ENCODE peak calls at places on chromosomes 11 and 22, in four cellular contexts. O, A, I and M are unnamed samples.
A peak's percentile ranks its signal among the peaks of the same experiment; 100 is the strongest.

GRCh38 chr11:45771194-45771941 is 33.6 kb upstream of the SLC35C1 start:
- DNase-seq in O (peak; percentile 43), A (peak; percentile 69), I (peak; percentile 49), M (peak; percentile 70)

GRCh38 chr22:39634530-39635399 is 64.2 kb downstream of the CACNA1I start:
- DNase-seq in O (no peak), A (peak; percentile 44), I (peak; percentile 61), M (peak; percentile 90)

GRCh38 chr11:122642971-122643370 is 12.6 kb upstream of the UBASH3B start:
- DNase-seq in O (no peak), A (no peak), I (no peak), M (no peak)

GRCh38 chr11:127059286-127060200 is 59.0 kb upstream of the KIRREL3 start:
- DNase-seq in O (no peak), A (no peak), I (no peak), M (no peak)

GRCh38 chr11:59544869-59545178 is 33.5 kb downstream of the OR4D9 start:
- DNase-seq in O (no peak), A (no peak), I (no peak), M (no peak)

GRCh38 chr11:66749091-66749490 is 20.1 kb upstream of the SPTBN2 start:
- DNase-seq in O (no peak), A (no peak), I (peak; percentile 94), M (peak; percentile 88)

GRCh38 chr11:86069408-86070086 is 663 bp upstream of the PICALM start:
- DNase-seq in O (peak; percentile 76), A (no peak), I (peak; percentile 11), M (no peak)

GRCh38 chr11:57473208-57473930 is 13.0 kb downstream of the RTN4RL2 start:
- DNase-seq in O (no peak), A (no peak), I (no peak), M (no peak)

GRCh38 chr22:39592104-39593060 is 21.8 kb downstream of the CACNA1I start:
- DNase-seq in O (no peak), A (peak; percentile 40), I (peak; percentile 33), M (peak; percentile 98)

GRCh38 chr11:57152134-57152533 is 29.6 kb upstream of the LRRC55 start:
- DNase-seq in O (no peak), A (no peak), I (no peak), M (no peak)

GRCh38 chr11:119907122-119907933 is 178.3 kb upstream of the NECTIN1 start:
- DNase-seq in O (no peak), A (peak; percentile 90), I (no peak), M (no peak)

GRCh38 chr22:49460662-49461371 is 366.9 kb downstream of the BRD1 start:
- DNase-seq in O (peak; percentile 7), A (no peak), I (no peak), M (peak; percentile 23)

GRCh38 chr11:69370984-69371709 is 77.2 kb downstream of the MYEOV start:
- DNase-seq in O (no peak), A (peak; percentile 25), I (no peak), M (no peak)

GRCh38 chr11:65321076-65321475 is 6.4 kb downstream of the CDC42EP2 start:
- DNase-seq in O (no peak), A (no peak), I (no peak), M (no peak)